ENCODE peak calls at places on chromosomes 7 and 10, in ten cellular contexts. One of them, this sample, is unnamed.

GRCh38 chr7:146781352-146782116 is 664.9 kb downstream of the CNTNAP2 start:
- DNase-seq in type B pancreatic cell: no peak
- DNase-seq in activated CD4-positive, alpha-beta T cell treated with anti-CD3 and anti-CD28 coated beads for 24 hours: no peak
- DNase-seq in iris pigment epithelial cell: no peak
- DNase-seq in neuronal stem cell: no peak
- DNase-seq in HS-5: no peak
- DNase-seq in activated T-helper 1 cell treated with anti-CD3 and anti-CD28 coated beads, Interleukin-2, amount 50 U/mL, for 16 hours: no peak
- DNase-seq in activated T-cell treated with anti-CD3 and anti-CD28 coated beads for 1 hour: no peak
- DNase-seq in NCI-H1417: no peak
- DNase-seq in T follicular helper cell: no peak
- DNase-seq in this sample: no peak

GRCh38 chr7:75617634-75618234 is 121.0 kb downstream of the HIP1 start:
- DNase-seq in type B pancreatic cell: no peak
- DNase-seq in activated CD4-positive, alpha-beta T cell treated with anti-CD3 and anti-CD28 coated beads for 24 hours: no peak
- DNase-seq in iris pigment epithelial cell: peak; percentile 54
- DNase-seq in neuronal stem cell: no peak
- DNase-seq in HS-5: no peak
- DNase-seq in activated T-helper 1 cell treated with anti-CD3 and anti-CD28 coated beads, Interleukin-2, amount 50 U/mL, for 16 hours: no peak
- DNase-seq in activated T-cell treated with anti-CD3 and anti-CD28 coated beads for 1 hour: peak; percentile 23
- DNase-seq in NCI-H1417: no peak
- DNase-seq in T follicular helper cell: no peak
- DNase-seq in this sample: no peak

GRCh38 chr10:133454204-133454893 is 604 bp downstream of the SCART1 start:
- DNase-seq in type B pancreatic cell: peak; percentile 60
- DNase-seq in activated CD4-positive, alpha-beta T cell treated with anti-CD3 and anti-CD28 coated beads for 24 hours: no peak
- DNase-seq in iris pigment epithelial cell: no peak
- DNase-seq in neuronal stem cell: no peak
- DNase-seq in HS-5: no peak
- DNase-seq in activated T-helper 1 cell treated with anti-CD3 and anti-CD28 coated beads, Interleukin-2, amount 50 U/mL, for 16 hours: no peak
- DNase-seq in activated T-cell treated with anti-CD3 and anti-CD28 coated beads for 1 hour: no peak
- DNase-seq in NCI-H1417: no peak
- DNase-seq in T follicular helper cell: no peak
- DNase-seq in this sample: no peak

GRCh38 chr10:69088471-69088769 is 517 bp downstream of the SRGN start:
- DNase-seq in type B pancreatic cell: no peak
- DNase-seq in activated CD4-positive, alpha-beta T cell treated with anti-CD3 and anti-CD28 coated beads for 24 hours: no peak
- DNase-seq in iris pigment epithelial cell: no peak
- DNase-seq in neuronal stem cell: no peak
- DNase-seq in HS-5: no peak
- DNase-seq in activated T-helper 1 cell treated with anti-CD3 and anti-CD28 coated beads, Interleukin-2, amount 50 U/mL, for 16 hours: no peak
- DNase-seq in activated T-cell treated with anti-CD3 and anti-CD28 coated beads for 1 hour: no peak
- DNase-seq in NCI-H1417: no peak
- DNase-seq in T follicular helper cell: no peak
- DNase-seq in this sample: no peak

GRCh38 chr7:141648276-141649114 is 53.5 kb downstream of the DENND11 start:
- DNase-seq in type B pancreatic cell: no peak
- DNase-seq in activated CD4-positive, alpha-beta T cell treated with anti-CD3 and anti-CD28 coated beads for 24 hours: no peak
- DNase-seq in iris pigment epithelial cell: no peak
- DNase-seq in neuronal stem cell: no peak
- DNase-seq in HS-5: no peak
- DNase-seq in activated T-helper 1 cell treated with anti-CD3 and anti-CD28 coated beads, Interleukin-2, amount 50 U/mL, for 16 hours: no peak
- DNase-seq in activated T-cell treated with anti-CD3 and anti-CD28 coated beads for 1 hour: no peak
- DNase-seq in NCI-H1417: no peak
- DNase-seq in T follicular helper cell: no peak
- DNase-seq in this sample: no peak

GRCh38 chr10:114762811-114763210 is 58.8 kb upstream of the FHIP2A start:
- DNase-seq in type B pancreatic cell: no peak
- DNase-seq in activated CD4-positive, alpha-beta T cell treated with anti-CD3 and anti-CD28 coated beads for 24 hours: no peak
- DNase-seq in iris pigment epithelial cell: no peak
- DNase-seq in neuronal stem cell: no peak
- DNase-seq in HS-5: no peak
- DNase-seq in activated T-helper 1 cell treated with anti-CD3 and anti-CD28 coated beads, Interleukin-2, amount 50 U/mL, for 16 hours: no peak
- DNase-seq in activated T-cell treated with anti-CD3 and anti-CD28 coated beads for 1 hour: no peak
- DNase-seq in NCI-H1417: no peak
- DNase-seq in T follicular helper cell: no peak
- DNase-seq in this sample: no peak

GRCh38 chr10:132231656-132232552 is 45.2 kb downstream of the DPYSL4 start:
- DNase-seq in type B pancreatic cell: no peak
- DNase-seq in activated CD4-positive, alpha-beta T cell treated with anti-CD3 and anti-CD28 coated beads for 24 hours: no peak
- DNase-seq in iris pigment epithelial cell: no peak
- DNase-seq in neuronal stem cell: no peak
- DNase-seq in HS-5: no peak
- DNase-seq in activated T-helper 1 cell treated with anti-CD3 and anti-CD28 coated beads, Interleukin-2, amount 50 U/mL, for 16 hours: no peak
- DNase-seq in activated T-cell treated with anti-CD3 and anti-CD28 coated beads for 1 hour: no peak
- DNase-seq in NCI-H1417: peak; percentile 69
- DNase-seq in T follicular helper cell: no peak
- DNase-seq in this sample: no peak

GRCh38 chr7:98284335-98285036 is 3.0 kb downstream of the BRI3 start:
- DNase-seq in type B pancreatic cell: no peak
- DNase-seq in activated CD4-positive, alpha-beta T cell treated with anti-CD3 and anti-CD28 coated beads for 24 hours: no peak
- DNase-seq in iris pigment epithelial cell: peak; percentile 65
- DNase-seq in neuronal stem cell: no peak
- DNase-seq in HS-5: peak; percentile 39
- DNase-seq in activated T-helper 1 cell treated with anti-CD3 and anti-CD28 coated beads, Interleukin-2, amount 50 U/mL, for 16 hours: no peak
- DNase-seq in activated T-cell treated with anti-CD3 and anti-CD28 coated beads for 1 hour: no peak
- DNase-seq in NCI-H1417: no peak
- DNase-seq in T follicular helper cell: no peak
- DNase-seq in this sample: peak; percentile 69

GRCh38 chr7:151914051-151914450 is 37.1 kb upstream of the PRKAG2 start:
- DNase-seq in type B pancreatic cell: no peak
- DNase-seq in activated CD4-positive, alpha-beta T cell treated with anti-CD3 and anti-CD28 coated beads for 24 hours: no peak
- DNase-seq in iris pigment epithelial cell: no peak
- DNase-seq in neuronal stem cell: no peak
- DNase-seq in HS-5: no peak
- DNase-seq in activated T-helper 1 cell treated with anti-CD3 and anti-CD28 coated beads, Interleukin-2, amount 50 U/mL, for 16 hours: no peak
- DNase-seq in activated T-cell treated with anti-CD3 and anti-CD28 coated beads for 1 hour: no peak
- DNase-seq in NCI-H1417: no peak
- DNase-seq in T follicular helper cell: no peak
- DNase-seq in this sample: no peak

GRCh38 chr7:66549466-66549865 is 79.2 kb upstream of the KCTD7 start:
- DNase-seq in type B pancreatic cell: no peak
- DNase-seq in activated CD4-positive, alpha-beta T cell treated with anti-CD3 and anti-CD28 coated beads for 24 hours: no peak
- DNase-seq in iris pigment epithelial cell: no peak
- DNase-seq in neuronal stem cell: no peak
- DNase-seq in HS-5: no peak
- DNase-seq in activated T-helper 1 cell treated with anti-CD3 and anti-CD28 coated beads, Interleukin-2, amount 50 U/mL, for 16 hours: no peak
- DNase-seq in activated T-cell treated with anti-CD3 and anti-CD28 coated beads for 1 hour: no peak
- DNase-seq in NCI-H1417: no peak
- DNase-seq in T follicular helper cell: no peak
- DNase-seq in this sample: no peak

GRCh38 chr7:14457567-14458453 is 444.7 kb downstream of the DGKB start:
- DNase-seq in type B pancreatic cell: no peak
- DNase-seq in activated CD4-positive, alpha-beta T cell treated with anti-CD3 and anti-CD28 coated beads for 24 hours: peak; percentile 36
- DNase-seq in iris pigment epithelial cell: peak; percentile 74
- DNase-seq in neuronal stem cell: peak; percentile 77
- DNase-seq in HS-5: peak; percentile 74
- DNase-seq in activated T-helper 1 cell treated with anti-CD3 and anti-CD28 coated beads, Interleukin-2, amount 50 U/mL, for 16 hours: no peak
- DNase-seq in activated T-cell treated with anti-CD3 and anti-CD28 coated beads for 1 hour: peak; percentile 19
- DNase-seq in NCI-H1417: peak; percentile 89
- DNase-seq in T follicular helper cell: peak; percentile 1
- DNase-seq in this sample: peak; percentile 34

GRCh38 chr7:17617380-17617779 is 318.9 kb downstream of the AHR start:
- DNase-seq in type B pancreatic cell: no peak
- DNase-seq in activated CD4-positive, alpha-beta T cell treated with anti-CD3 and anti-CD28 coated beads for 24 hours: no peak
- DNase-seq in iris pigment epithelial cell: no peak
- DNase-seq in neuronal stem cell: no peak
- DNase-seq in HS-5: no peak
- DNase-seq in activated T-helper 1 cell treated with anti-CD3 and anti-CD28 coated beads, Interleukin-2, amount 50 U/mL, for 16 hours: no peak
- DNase-seq in activated T-cell treated with anti-CD3 and anti-CD28 coated beads for 1 hour: no peak
- DNase-seq in NCI-H1417: no peak
- DNase-seq in T follicular helper cell: no peak
- DNase-seq in this sample: no peak

GRCh38 chr7:29207469-29207868 is 12.9 kb downstream of the CHN2 start:
- DNase-seq in type B pancreatic cell: no peak
- DNase-seq in activated CD4-positive, alpha-beta T cell treated with anti-CD3 and anti-CD28 coated beads for 24 hours: no peak
- DNase-seq in iris pigment epithelial cell: peak; percentile 12
- DNase-seq in neuronal stem cell: no peak
- DNase-seq in HS-5: peak; percentile 14
- DNase-seq in activated T-helper 1 cell treated with anti-CD3 and anti-CD28 coated beads, Interleukin-2, amount 50 U/mL, for 16 hours: no peak
- DNase-seq in activated T-cell treated with anti-CD3 and anti-CD28 coated beads for 1 hour: no peak
- DNase-seq in NCI-H1417: no peak
- DNase-seq in T follicular helper cell: no peak
- DNase-seq in this sample: no peak

GRCh38 chr7:102119213-102119651 is 167.4 kb upstream of the SH2B2 start:
- DNase-seq in type B pancreatic cell: no peak
- DNase-seq in activated CD4-positive, alpha-beta T cell treated with anti-CD3 and anti-CD28 coated beads for 24 hours: no peak
- DNase-seq in iris pigment epithelial cell: no peak
- DNase-seq in neuronal stem cell: no peak
- DNase-seq in HS-5: no peak
- DNase-seq in activated T-helper 1 cell treated with anti-CD3 and anti-CD28 coated beads, Interleukin-2, amount 50 U/mL, for 16 hours: no peak
- DNase-seq in activated T-cell treated with anti-CD3 and anti-CD28 coated beads for 1 hour: no peak
- DNase-seq in NCI-H1417: no peak
- DNase-seq in T follicular helper cell: no peak
- DNase-seq in this sample: no peak

This sample was measured in HS-27A.